ENCODE peak calls at places on chromosome 21, in six cellular contexts. One of them, this sample, is unnamed.

GRCh38 chr21:38972078-38972477 is 166.3 kb downstream of the ETS2 start:
- DNase-seq in H1: no peak
- DNase-seq in K562: no peak
- DNase-seq in GM12892: no peak
- DNase-seq in HepG2: no peak
- DNase-seq in GM12878: no peak
- DNase-seq in this sample: no peak

GRCh38 chr21:33968082-33968997 is 52.7 kb upstream of the ATP5PO start:
- DNase-seq in H1: peak
- DNase-seq in K562: peak
- DNase-seq in GM12892: no peak
- DNase-seq in HepG2: peak
- DNase-seq in GM12878: no peak
- DNase-seq in this sample: no peak

GRCh38 chr21:25330266-25330665 is 277.0 kb downstream of the MRPL39 start:
- DNase-seq in H1: no peak
- DNase-seq in K562: no peak
- DNase-seq in GM12892: no peak
- DNase-seq in HepG2: no peak
- DNase-seq in GM12878: no peak
- DNase-seq in this sample: no peak

GRCh38 chr21:27372381-27372780 is 405.5 kb upstream of the ADAMTS5 start:
- DNase-seq in H1: no peak
- DNase-seq in K562: no peak
- DNase-seq in GM12892: no peak
- DNase-seq in HepG2: no peak
- DNase-seq in GM12878: no peak
- DNase-seq in this sample: no peak

GRCh38 chr21:39774252-39774651 is 29.3 kb downstream of the IGSF5 start:
- DNase-seq in H1: no peak
- DNase-seq in K562: no peak
- DNase-seq in GM12892: no peak
- DNase-seq in HepG2: no peak
- DNase-seq in GM12878: no peak
- DNase-seq in this sample: no peak

GRCh38 chr21:17548262-17548661 is 35.4 kb downstream of the CXADR start:
- DNase-seq in H1: no peak
- DNase-seq in K562: no peak
- DNase-seq in GM12892: no peak
- DNase-seq in HepG2: no peak
- DNase-seq in GM12878: no peak
- DNase-seq in this sample: no peak

GRCh38 chr21:15741510-15741909 is 11.7 kb downstream of the USP25 start:
- DNase-seq in H1: no peak
- DNase-seq in K562: no peak
- DNase-seq in GM12892: no peak
- DNase-seq in HepG2: no peak
- DNase-seq in GM12878: no peak
- DNase-seq in this sample: no peak

GRCh38 chr21:25503981-25504380 is 103.3 kb downstream of the MRPL39 start:
- DNase-seq in H1: no peak
- DNase-seq in K562: no peak
- DNase-seq in GM12892: no peak
- DNase-seq in HepG2: no peak
- DNase-seq in GM12878: no peak
- DNase-seq in this sample: no peak

GRCh38 chr21:39444406-39445145 is 1.0 kb downstream of the LCA5L start:
- DNase-seq in H1: no peak
- DNase-seq in K562: no peak
- DNase-seq in GM12892: no peak
- DNase-seq in HepG2: no peak
- DNase-seq in GM12878: no peak
- DNase-seq in this sample: no peak

GRCh38 chr21:19607983-19608668 is 1204.5 kb upstream of the TMPRSS15 start:
- DNase-seq in H1: no peak
- DNase-seq in K562: no peak
- DNase-seq in GM12892: no peak
- DNase-seq in HepG2: no peak
- DNase-seq in GM12878: no peak
- DNase-seq in this sample: no peak

GRCh38 chr21:26952274-26953066 is 14.4 kb downstream of the ADAMTS5 start:
- DNase-seq in H1: no peak
- DNase-seq in K562: no peak
- DNase-seq in GM12892: no peak
- DNase-seq in HepG2: no peak
- DNase-seq in GM12878: no peak
- DNase-seq in this sample: no peak

GRCh38 chr21:33541105-33541711 is 709 bp downstream of the GART start:
- DNase-seq in H1: no peak
- DNase-seq in K562: peak
- DNase-seq in GM12892: no peak
- DNase-seq in HepG2: peak
- DNase-seq in GM12878: peak
- DNase-seq in this sample: no peak

GRCh38 chr21:34892196-34892595 is 156.9 kb downstream of the RUNX1 start:
- DNase-seq in H1: no peak
- DNase-seq in K562: no peak
- DNase-seq in GM12892: no peak
- DNase-seq in HepG2: no peak
- DNase-seq in GM12878: no peak
- DNase-seq in this sample: no peak

GRCh38 chr21:39531777-39532333 is 80.1 kb downstream of the SH3BGR start:
- DNase-seq in H1: no peak
- DNase-seq in K562: no peak
- DNase-seq in GM12892: no peak
- DNase-seq in HepG2: no peak
- DNase-seq in GM12878: no peak
- DNase-seq in this sample: no peak

GRCh38 chr21:27132270-27132669 is 165.4 kb upstream of the ADAMTS5 start:
- DNase-seq in H1: no peak
- DNase-seq in K562: no peak
- DNase-seq in GM12892: no peak
- DNase-seq in HepG2: no peak
- DNase-seq in GM12878: no peak
- DNase-seq in this sample: no peak

GRCh38 chr21:17780539-17780938 is 38.6 kb downstream of the C21orf91 start:
- DNase-seq in H1: no peak
- DNase-seq in K562: no peak
- DNase-seq in GM12892: no peak
- DNase-seq in HepG2: no peak
- DNase-seq in GM12878: peak
- DNase-seq in this sample: no peak

GRCh38 chr21:27532081-27532480 is 565.2 kb upstream of the ADAMTS5 start:
- DNase-seq in H1: no peak
- DNase-seq in K562: no peak
- DNase-seq in GM12892: no peak
- DNase-seq in HepG2: peak
- DNase-seq in GM12878: no peak
- DNase-seq in this sample: no peak

GRCh38 chr21:37073417-37074194 is 552 bp downstream of the TTC3 start:
- DNase-seq in H1: peak
- DNase-seq in K562: peak
- DNase-seq in GM12892: no peak
- DNase-seq in HepG2: no peak
- DNase-seq in GM12878: no peak
- DNase-seq in this sample: peak

GRCh38 chr21:37074195-37074510 is 1.1 kb downstream of the TTC3 start:
- DNase-seq in H1: no peak
- DNase-seq in K562: peak
- DNase-seq in GM12892: no peak
- DNase-seq in HepG2: no peak
- DNase-seq in GM12878: no peak
- DNase-seq in this sample: no peak

GRCh38 chr21:37072988-37073416 is at the start of the genes PIGP and TTC3:
- DNase-seq in H1: peak
- DNase-seq in K562: peak
- DNase-seq in GM12892: peak
- DNase-seq in HepG2: peak
- DNase-seq in GM12878: peak
- DNase-seq in this sample: peak

GRCh38 chr21:37071561-37072238 is 1.2 kb downstream of the PIGP start:
- DNase-seq in H1: no peak
- DNase-seq in K562: peak
- DNase-seq in GM12892: no peak
- DNase-seq in HepG2: no peak
- DNase-seq in GM12878: no peak
- DNase-seq in this sample: no peak

GRCh38 chr21:37072239-37072987 is 458 bp downstream of the PIGP start:
- DNase-seq in H1: no peak
- DNase-seq in K562: peak
- DNase-seq in GM12892: peak
- DNase-seq in HepG2: no peak
- DNase-seq in GM12878: no peak
- DNase-seq in this sample: peak
- TF ChIP-seq POLR2A in H1: peak
- TF ChIP-seq POLR2A in K562: no peak
- TF ChIP-seq POLR2A in GM12892: no peak
- TF ChIP-seq POLR2A in HepG2: no peak
- TF ChIP-seq POLR2A in GM12878: peak
- TF ChIP-seq POLR2A in this sample: peak

GRCh38 chr21:44871576-44872265 is 1.8 kb downstream of the PTTG1IP start:
- DNase-seq in H1: no peak
- DNase-seq in K562: no peak
- DNase-seq in GM12892: no peak
- DNase-seq in HepG2: peak
- DNase-seq in GM12878: no peak
- DNase-seq in this sample: no peak

GRCh38 chr21:44867999-44868700 is 5.3 kb downstream of the PTTG1IP start:
- DNase-seq in H1: no peak
- DNase-seq in K562: no peak
- DNase-seq in GM12892: no peak
- DNase-seq in HepG2: no peak
- DNase-seq in GM12878: no peak
- DNase-seq in this sample: no peak

GRCh38 chr21:44870748-44871495 is 2.6 kb downstream of the PTTG1IP start:
- DNase-seq in H1: no peak
- DNase-seq in K562: no peak
- DNase-seq in GM12892: no peak
- DNase-seq in HepG2: peak
- DNase-seq in GM12878: no peak
- DNase-seq in this sample: no peak

GRCh38 chr21:44868707-44869106 is 4.8 kb downstream of the PTTG1IP start:
- DNase-seq in H1: no peak
- DNase-seq in K562: no peak
- DNase-seq in GM12892: no peak
- DNase-seq in HepG2: no peak
- DNase-seq in GM12878: no peak
- DNase-seq in this sample: no peak

DNA sequence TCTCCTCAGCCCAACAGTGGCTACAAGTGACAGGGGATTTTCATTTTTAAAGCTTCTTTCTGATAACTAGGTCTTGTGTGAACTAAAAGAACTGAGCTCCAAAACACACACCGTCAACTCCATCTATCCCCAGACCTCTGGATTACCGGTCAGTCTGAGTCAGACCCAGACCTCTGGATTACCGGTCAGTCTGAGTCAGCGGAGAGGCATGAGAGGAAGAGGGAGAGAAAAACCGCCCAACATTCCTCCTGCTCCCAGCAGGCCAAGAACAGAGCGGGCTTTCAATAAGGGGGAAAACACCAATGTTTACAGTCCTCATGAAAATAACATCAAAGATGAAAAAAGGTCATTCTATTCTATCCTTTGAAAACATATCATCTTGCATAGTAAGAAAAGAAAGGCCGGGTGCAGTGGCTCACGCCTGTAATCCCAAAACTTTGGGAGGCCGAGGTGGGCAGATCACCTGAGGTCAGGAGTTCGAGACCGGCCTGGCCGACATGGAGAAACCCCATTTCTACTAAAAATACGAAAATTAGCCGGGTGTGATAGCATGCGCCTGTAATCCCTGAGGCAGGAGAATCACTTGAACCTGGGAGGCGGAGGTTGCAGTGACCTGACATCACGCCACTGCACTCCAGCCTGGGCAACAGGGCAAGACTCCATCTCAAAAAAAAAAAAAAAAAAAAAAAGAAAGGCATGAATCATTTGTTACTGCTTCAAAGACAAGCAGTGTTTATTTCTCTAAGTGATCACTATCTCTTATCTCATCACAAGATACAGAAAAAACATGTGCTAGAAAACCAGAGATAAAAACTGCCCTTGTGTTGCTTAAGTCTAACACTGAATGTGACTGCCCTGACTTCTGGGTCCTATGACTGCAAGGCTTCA is 3.4 kb downstream of the PTTG1IP start:
- DNase-seq in H1: no peak
- DNase-seq in K562: peak
- DNase-seq in GM12892: no peak
- DNase-seq in HepG2: peak
- DNase-seq in GM12878: no peak
- DNase-seq in this sample: no peak
- TF ChIP-seq POLR2AphosphoS5 in H1: no peak
- TF ChIP-seq POLR2AphosphoS5 in K562: no peak
- TF ChIP-seq POLR2AphosphoS5 in GM12892: no peak
- TF ChIP-seq POLR2AphosphoS5 in HepG2: no peak
- TF ChIP-seq POLR2AphosphoS5 in GM12878: no peak
- TF ChIP-seq POLR2AphosphoS5 in this sample: no peak

DNA sequence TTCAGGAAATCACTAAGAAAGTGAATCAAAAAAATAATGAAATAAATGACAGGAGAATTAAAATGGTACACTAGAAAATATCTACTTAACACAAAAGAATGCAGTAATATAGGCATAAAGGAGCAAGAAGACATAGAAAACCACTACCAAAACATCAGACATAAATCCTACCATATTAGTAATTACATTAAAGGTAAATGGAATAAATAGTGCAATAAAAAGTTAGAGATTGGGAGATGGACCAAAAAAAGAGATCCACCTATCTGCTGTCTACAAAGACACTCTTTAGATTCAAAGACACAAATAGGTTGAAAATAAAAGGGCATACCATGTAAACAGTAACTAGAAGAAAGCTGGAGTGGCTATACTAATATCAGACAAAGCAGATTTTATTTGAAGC is 167.0 kb upstream of the SAMSN1 start:
- DNase-seq in H1: no peak
- DNase-seq in K562: no peak
- DNase-seq in GM12892: no peak
- DNase-seq in HepG2: no peak
- DNase-seq in GM12878: no peak
- DNase-seq in this sample: no peak
- TF ChIP-seq TAF1 in H1: no peak
- TF ChIP-seq TAF1 in K562: no peak
- TF ChIP-seq TAF1 in GM12892: no peak
- TF ChIP-seq TAF1 in HepG2: no peak
- TF ChIP-seq TAF1 in GM12878: no peak
- TF ChIP-seq TAF1 in this sample: no peak

DNA sequence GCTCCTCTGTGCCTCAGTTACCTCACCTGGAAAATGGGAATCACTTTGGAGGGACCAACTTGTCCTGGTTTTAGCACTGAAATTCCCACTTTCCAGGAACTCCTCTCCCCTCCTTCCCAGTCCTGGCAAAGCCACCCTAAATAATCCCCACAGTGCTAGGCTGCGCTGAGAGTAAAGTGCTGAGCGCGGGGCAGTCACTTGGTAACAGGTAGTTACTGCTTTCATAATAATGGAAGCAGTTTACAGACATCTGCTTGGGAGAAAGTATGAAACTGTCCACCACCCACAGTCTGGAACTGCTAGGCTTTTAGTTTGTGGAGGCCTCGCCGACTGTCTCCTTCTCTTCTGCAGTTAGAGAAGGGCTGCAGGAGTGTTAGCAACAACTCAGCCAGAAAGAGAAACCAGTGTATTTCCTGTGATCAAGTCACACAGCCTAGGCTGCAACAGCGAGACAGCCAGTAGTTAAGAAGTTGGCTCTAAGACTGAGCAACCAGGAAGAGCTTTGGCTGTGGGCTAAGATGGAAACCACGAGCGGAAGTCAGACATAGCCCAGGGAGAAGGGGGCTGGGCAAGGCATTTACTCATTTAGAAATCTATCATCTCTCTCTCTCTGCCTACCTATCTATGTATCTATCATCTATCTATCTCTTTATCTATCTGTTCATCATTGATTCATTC is 30.8 kb upstream of the ABCG1 start:
- DNase-seq in H1: no peak
- DNase-seq in K562: no peak
- DNase-seq in GM12892: peak
- DNase-seq in HepG2: no peak
- DNase-seq in GM12878: peak
- DNase-seq in this sample: peak
- TF ChIP-seq POLR2A in H1: no peak
- TF ChIP-seq POLR2A in K562: no peak
- TF ChIP-seq POLR2A in GM12892: peak
- TF ChIP-seq POLR2A in HepG2: no peak
- TF ChIP-seq POLR2A in GM12878: peak
- TF ChIP-seq POLR2A in this sample: peak

This sample was measured in GM12891.